ENCODE peak calls at places on chromosomes 4 and X, in eight cellular contexts. Z is Ammon's horn; H is HEK293T; L is GM12878; M is foreskin fibroblast; X is activated CD4-positive, CD25-positive, alpha-beta regulatory T cell treated with anti-CD3 and anti-CD28 coated beads, Interleukin-2, amount 50 U/mL, for 72 hours; A is brain microvascular endothelial cell; E is HL-60. Y is an unnamed sample.
A peak's percentile ranks its signal among the peaks of the same experiment; 100 is the strongest.

GRCh38 chr4:67030636-67031035 is 514.7 kb downstream of the CENPC start:
- DNase-seq in Z (no peak), H (no peak), L (no peak), M (no peak), X (no peak), A (peak; percentile 27), E (no peak), Y (no peak)

GRCh38 chrX:97474933-97475332 is 591.2 kb downstream of the RPA4 start:
- DNase-seq in Z (no peak), H (no peak), L (no peak), M (no peak), X (no peak), A (no peak), E (no peak), Y (no peak)

GRCh38 chr4:84298023-84298718 is 200.9 kb downstream of the NKX6-1 start:
- DNase-seq in Z (no peak), H (no peak), L (no peak), M (no peak), X (no peak), A (no peak), E (no peak), Y (no peak)

GRCh38 chrX:130086414-130087207 is 23.7 kb downstream of the ELF4 start:
- DNase-seq in Z (no peak), H (no peak), L (no peak), M (no peak), X (peak; percentile 56), A (no peak), E (peak; percentile 79), Y (no peak)

GRCh38 chrX:130179579-130180215 is 7.9 kb downstream of the RAB33A start:
- DNase-seq in Z (no peak), H (no peak), L (no peak), M (peak; percentile 15), X (no peak), A (peak; percentile 49), E (no peak), Y (no peak)

GRCh38 chr4:94447754-94448411 is 3.9 kb upstream of the PDLIM5 start:
- DNase-seq in Z (no peak), H (no peak), L (no peak), M (peak; percentile 37), X (no peak), A (no peak), E (no peak), Y (no peak)

GRCh38 chr4:69823048-69823447 is 36.9 kb downstream of the SULT1E1 start:
- DNase-seq in Z (no peak), H (no peak), L (no peak), M (no peak), X (no peak), A (no peak), E (no peak), Y (no peak)

GRCh38 chr4:136864580-136865185 is 667.6 kb downstream of the PCDH18 start:
- DNase-seq in Z (peak; percentile 84), H (peak; percentile 23), L (peak; percentile 24), M (peak; percentile 80), X (no peak), A (peak; percentile 77), E (peak; percentile 12), Y (no peak)

Y was measured in T47D.